ENCODE peak calls at places on chromosomes 5 and 9, in ten cellular contexts. I, B, S, U, J, T, Q, A, F and V are unnamed samples.
A peak's percentile ranks its signal among the peaks of the same experiment; 100 is the strongest.

GRCh38 chr9:86082870-86083269 is 16.5 kb downstream of the GOLM1 start:
- DNase-seq in I (peak; percentile 50), B (no peak), S (no peak), U (no peak), J (no peak), T (no peak), Q (no peak), A (no peak), F (no peak), V (no peak)

GRCh38 chr5:145750194-145750593 is 84.9 kb downstream of the PRELID2 start:
- DNase-seq in I (no peak), B (no peak), S (no peak), U (no peak), J (no peak), T (peak; percentile 17), Q (no peak), A (no peak), F (no peak), V (no peak)

GRCh38 chr5:40184-40583 is 51.8 kb upstream of the PLEKHG4B start:
- DNase-seq in I (no peak), B (no peak), S (no peak), U (no peak), J (no peak), T (no peak), Q (no peak), A (no peak), F (no peak), V (no peak)

GRCh38 chr5:169290895-169291294 is 10.0 kb downstream of the SLIT3 start:
- DNase-seq in I (peak; percentile 52), B (no peak), S (no peak), U (no peak), J (no peak), T (no peak), Q (no peak), A (no peak), F (no peak), V (no peak)

GRCh38 chr5:112551437-112552018 is 132.5 kb upstream of the EPB41L4A start:
- DNase-seq in I (peak; percentile 50), B (peak; percentile 77), S (peak; percentile 51), U (peak; percentile 15), J (no peak), T (peak; percentile 29), Q (no peak), A (peak; percentile 10), F (no peak), V (peak; percentile 29)

GRCh38 chr5:143402464-143403356 is 776 bp downstream of the NR3C1 start:
- DNase-seq in I (peak; percentile 60), B (peak; percentile 74), S (peak; percentile 57), U (peak; percentile 39), J (peak; percentile 58), T (no peak), Q (peak; percentile 73), A (no peak), F (peak; percentile 49), V (no peak)

GRCh38 chr5:31678180-31678579 is 39.2 kb downstream of the PDZD2 start:
- DNase-seq in I (no peak), B (no peak), S (no peak), U (peak; percentile 43), J (no peak), T (no peak), Q (peak; percentile 21), A (no peak), F (peak; percentile 32), V (no peak)

GRCh38 chr5:119031905-119032304 is 39.0 kb upstream of the DMXL1 start:
- DNase-seq in I (peak; percentile 17), B (peak; percentile 13), S (no peak), U (no peak), J (no peak), T (no peak), Q (no peak), A (peak; percentile 12), F (no peak), V (no peak)

GRCh38 chr5:141637693-141638419 is 1.1 kb downstream of the RELL2 start:
- DNase-seq in I (peak; percentile 38), B (peak; percentile 97), S (peak; percentile 68), U (peak; percentile 37), J (peak; percentile 47), T (no peak), Q (peak; percentile 62), A (no peak), F (peak; percentile 34), V (no peak)

GRCh38 chr5:126811515-126812198 is 34.7 kb downstream of the LMNB1 start:
- DNase-seq in I (peak; percentile 88), B (no peak), S (no peak), U (no peak), J (no peak), T (peak; percentile 38), Q (no peak), A (no peak), F (no peak), V (no peak)

GRCh38 chr5:96997265-96997859 is 61.5 kb downstream of the LNPEP start:
- DNase-seq in I (peak; percentile 58), B (peak; percentile 59), S (no peak), U (no peak), J (no peak), T (no peak), Q (no peak), A (peak; percentile 21), F (no peak), V (peak; percentile 19)

GRCh38 chr9:97046228-97046627 is 7.3 kb upstream of the CTSV start:
- DNase-seq in I (peak; percentile 23), B (peak; percentile 80), S (peak; percentile 88), U (no peak), J (no peak), T (no peak), Q (no peak), A (peak; percentile 75), F (no peak), V (peak; percentile 48)

GRCh38 chr9:137763271-137763955 is 114.2 kb upstream of the CACNA1B start:
- DNase-seq in I (no peak), B (no peak), S (peak; percentile 60), U (no peak), J (no peak), T (no peak), Q (no peak), A (no peak), F (no peak), V (no peak)

GRCh38 chr9:83413367-83413766 is 124.8 kb downstream of the FRMD3 start:
- DNase-seq in I (no peak), B (no peak), S (no peak), U (no peak), J (no peak), T (no peak), Q (no peak), A (no peak), F (no peak), V (no peak)

GRCh38 chr5:77995793-77996409 is 219.8 kb upstream of the TBCA start:
- DNase-seq in I (no peak), B (no peak), S (no peak), U (no peak), J (peak; percentile 28), T (no peak), Q (no peak), A (no peak), F (no peak), V (no peak)

GRCh38 chr5:132466453-132467291 is 23.9 kb downstream of the IRF1 start:
- DNase-seq in I (peak; percentile 41), B (no peak), S (peak; percentile 23), U (no peak), J (no peak), T (no peak), Q (peak; percentile 55), A (no peak), F (no peak), V (no peak)

GRCh38 chr9:97907632-97908031 is 14.7 kb downstream of the TRMO start:
- DNase-seq in I (no peak), B (no peak), S (no peak), U (no peak), J (no peak), T (no peak), Q (no peak), A (no peak), F (no peak), V (no peak)

GRCh38 chr9:4750021-4750673 is 9.1 kb upstream of the AK3 start:
- DNase-seq in I (peak; percentile 46), B (peak; percentile 71), S (no peak), U (no peak), J (no peak), T (no peak), Q (no peak), A (no peak), F (no peak), V (no peak)

GRCh38 chr5:41510176-41510831 is at the start of gene PLCXD3:
- DNase-seq in I (peak; percentile 8), B (peak; percentile 61), S (peak; percentile 48), U (peak; percentile 54), J (no peak), T (no peak), Q (peak; percentile 45), A (no peak), F (peak; percentile 8), V (no peak)

GRCh38 chr5:8842906-8843590 is 702.8 kb downstream of the SEMA5A start:
- DNase-seq in I (no peak), B (no peak), S (no peak), U (no peak), J (no peak), T (no peak), Q (no peak), A (no peak), F (peak; percentile 62), V (no peak)
- TF ChIP-seq CTCF in I (peak; percentile 63), B (peak; percentile 47), S (no peak), U (no peak), J (no peak), T (peak; percentile 73), Q (no peak), A (peak; percentile 63), F (peak; percentile 53), V (peak; percentile 56)

GRCh38 chr5:181246276-181247050 is 2.8 kb upstream of the RACK1 start:
- DNase-seq in I (peak; percentile 82), B (peak; percentile 89), S (peak; percentile 90), U (peak; percentile 87), J (peak; percentile 91), T (peak; percentile 14), Q (peak; percentile 93), A (peak; percentile 23), F (peak; percentile 85), V (no peak)
- H3K4me3 ChIP-seq in I (peak overlapping the region; percentile 70), B (peak overlapping the region; percentile 100), S (peak overlapping the region; percentile 63), U (peak overlapping the region; percentile 85), J (peak overlapping the region; percentile 74), T (peak overlapping the region; percentile 95), Q (peak overlapping the region; percentile 88), A (peak overlapping the region; percentile 76), F (peak overlapping the region; percentile 83), V (peak overlapping the region; percentile 88)

DNA sequence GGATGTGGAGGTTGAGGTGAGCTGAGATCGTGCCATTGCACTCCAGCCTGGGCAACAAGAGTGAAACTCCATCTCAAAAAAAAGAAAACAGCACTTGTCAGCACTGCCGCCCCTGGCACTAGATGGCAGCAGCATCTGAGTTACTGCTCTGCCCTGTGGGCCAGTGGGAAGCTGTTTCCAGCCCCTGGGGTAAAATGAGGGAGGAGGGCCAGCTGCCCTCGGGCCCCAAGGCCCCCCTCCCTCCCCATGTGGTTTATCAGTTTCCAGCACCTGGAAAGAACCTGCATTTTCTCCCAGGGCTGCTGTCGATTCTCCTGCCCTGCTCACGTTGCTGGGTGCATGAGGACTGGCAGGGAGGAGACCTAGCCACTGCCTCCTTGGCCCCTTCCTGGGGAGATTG is 13.2 kb upstream of the CEL start:
- DNase-seq in I (no peak), B (peak; percentile 46), S (peak; percentile 95), U (no peak), J (no peak), T (no peak), Q (no peak), A (no peak), F (peak; percentile 36), V (no peak)
- TF ChIP-seq CTCF in I (peak; percentile 36), B (peak; percentile 74), S (peak; percentile 56), U (no peak), J (no peak), T (peak; percentile 61), Q (peak; percentile 50), A (peak; percentile 46), F (peak; percentile 41), V (peak; percentile 54)

GRCh38 chr9:69925452-69925851 is 104.8 kb downstream of the CFAP95 start:
- DNase-seq in I (no peak), B (no peak), S (no peak), U (no peak), J (no peak), T (no peak), Q (no peak), A (no peak), F (no peak), V (no peak)
- H3K4me3 ChIP-seq in I (no peak overlapping the region), B (no peak overlapping the region), S (no peak overlapping the region), U (no peak overlapping the region), J (no peak overlapping the region), T (no peak overlapping the region), Q (no peak overlapping the region), A (no peak overlapping the region), F (no peak overlapping the region), V (no peak overlapping the region)